ENCODE peak calls at places on chromosome 19, in four cellular contexts. T, Y, W and R are unnamed samples.

GRCh38 chr19:48364564-48365363 is 597 bp downstream of the SYNGR4 start:
- DNase-seq in Y (no peak), T (no peak), W (no peak), R (no peak)

GRCh38 chr19:58385313-58386165 is 1.5 kb upstream of the RPS5 start:
- DNase-seq in Y (no peak), T (no peak), W (no peak), R (no peak)

GRCh38 chr19:7983995-7984837 is 21.2 kb downstream of the ELAVL1 start:
- DNase-seq in Y (no peak), W (no peak), T (no peak), R (no peak)

GRCh38 chr19:48925240-48925843 is 8.2 kb upstream of the DHDH start:
- DNase-seq in T (no peak), W (no peak), Y (no peak), R (no peak)

GRCh38 chr19:4369888-4370260 is 26.5 kb downstream of the MPND start:
- DNase-seq in T (no peak), W (peak), Y (peak), R (peak)

GRCh38 chr19:49214701-49215100 is 57.1 kb downstream of the TRPM4 start:
- DNase-seq in W (no peak), Y (peak), T (no peak), R (no peak)

GRCh38 chr19:4541114-4541805 is 1.4 kb upstream of the LRG1 start:
- DNase-seq in T (no peak), W (no peak), Y (no peak), R (no peak)

GRCh38 chr19:57947088-57947418 is 453 bp downstream of the ZNF256 start:
- DNase-seq in Y (no peak), W (no peak), T (no peak), R (no peak)

GRCh38 chr19:48780684-48781391 is 25.5 kb downstream of the FGF21 start:
- DNase-seq in W (no peak), Y (no peak), T (peak), R (peak)

GRCh38 chr19:18416778-18417249 is 2.4 kb upstream of the SSBP4 start:
- DNase-seq in W (no peak), Y (no peak), T (peak), R (peak)

GRCh38 chr19:46748325-46749109 is 2.3 kb upstream of the STRN4 start:
- DNase-seq in W (peak), Y (no peak), T (peak), R (peak)

GRCh38 chr19:18379803-18380747 is 5.9 kb upstream of the GDF15 start:
- DNase-seq in W (peak), T (peak), Y (no peak), R (no peak)

GRCh38 chr19:39237200-39238184 is 7.3 kb downstream of the IFNL3 start:
- DNase-seq in T (peak), Y (peak), W (peak), R (no peak)

GRCh38 chr19:27776020-27776419 is 1436.9 kb downstream of the UQCRFS1 start:
- DNase-seq in T (no peak), Y (no peak), W (no peak), R (peak)

GRCh38 chr19:56066152-56067023 is 54.7 kb downstream of the ZNF787 start:
- DNase-seq in W (peak), Y (peak), T (peak), R (peak)

GRCh38 chr19:13099073-13099999 is 3.3 kb downstream of the LYL1 start:
- DNase-seq in Y (peak), W (peak), T (peak), R (peak)

GRCh38 chr19:3383121-3383722 is 16.8 kb downstream of the NFIC start:
- DNase-seq in W (no peak), T (no peak), Y (no peak), R (no peak)

GRCh38 chr19:4378886-4379285 is 21.5 kb downstream of the SH3GL1 start:
- DNase-seq in T (no peak), Y (no peak), W (no peak), R (no peak)

GRCh38 chr19:8367327-8368001 is 3.5 kb downstream of the ANGPTL4 start:
- DNase-seq in W (peak), Y (no peak), T (peak), R (no peak)

GRCh38 chr19:31211088-31211487 is 138.1 kb downstream of the TSHZ3 start:
- DNase-seq in Y (no peak), T (no peak), W (no peak), R (no peak)

GRCh38 chr19:35348909-35349611 is 1.4 kb downstream of the FFAR1 start:
- DNase-seq in Y (no peak), W (peak), T (no peak), R (no peak)

DNA sequence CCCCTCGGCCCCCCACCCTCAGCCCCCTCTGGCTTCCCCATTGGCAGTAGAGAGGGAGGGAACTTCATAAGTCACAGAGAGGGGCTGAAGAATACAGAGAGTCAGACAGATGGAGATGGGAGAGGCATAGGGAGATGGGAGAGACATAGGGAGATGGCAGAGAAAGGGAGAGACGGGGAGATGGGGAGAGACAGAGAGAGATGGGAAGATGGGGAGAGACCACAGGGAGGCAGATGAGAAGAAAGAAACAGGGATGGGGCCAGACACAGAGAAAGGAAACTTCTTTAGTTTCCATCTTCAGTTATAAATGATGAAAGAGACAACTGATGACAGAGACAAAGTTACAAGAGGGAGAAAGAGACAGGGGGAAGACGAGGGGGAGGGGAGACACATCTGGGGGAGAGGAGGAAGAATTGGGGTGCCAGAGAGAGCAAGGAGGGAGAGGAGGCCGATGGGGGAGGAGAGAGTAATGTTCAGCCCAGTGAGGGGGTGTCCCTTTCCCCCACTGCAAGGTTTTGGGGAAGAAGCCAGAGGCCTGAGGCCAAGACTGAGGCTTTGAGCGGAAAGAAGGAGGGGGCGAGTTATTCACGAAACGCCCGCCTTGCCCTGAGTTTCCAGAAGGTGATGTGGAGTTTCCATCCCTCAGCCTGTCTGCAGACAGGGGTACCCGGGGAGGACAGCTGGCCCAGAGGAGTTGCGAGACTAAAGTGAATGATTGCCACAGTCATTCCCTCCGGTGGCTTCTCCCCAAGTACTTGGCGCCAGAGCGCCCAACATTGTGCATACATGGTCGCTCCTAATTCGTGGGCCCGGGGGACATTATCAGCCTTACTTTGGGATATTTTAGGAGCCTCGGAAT is 692 bp upstream of the PPAN start:
- DNase-seq in Y (no peak), T (no peak), W (peak), R (no peak)
- TF ChIP-seq POLR2A in Y (peak), T (no peak), W (no peak), R (no peak)

GRCh38 chr19:45025264-45025663 is 13.6 kb upstream of the CLASRP start:
- DNase-seq in T (no peak), Y (no peak), W (no peak), R (no peak)

GRCh38 chr19:45023048-45023447 is 15.8 kb upstream of the CLASRP start:
- DNase-seq in W (no peak), Y (no peak), T (no peak), R (no peak)

GRCh38 chr19:45020071-45020470 is 18.8 kb upstream of the CLASRP start:
- DNase-seq in Y (no peak), W (no peak), T (no peak), R (no peak)

GRCh38 chr19:45019187-45019586 is 17.9 kb downstream of the RELB start:
- DNase-seq in W (no peak), Y (no peak), T (no peak), R (no peak)

GRCh38 chr19:45021971-45022370 is 16.9 kb upstream of the CLASRP start:
- DNase-seq in T (no peak), Y (no peak), W (no peak), R (no peak)
- TF ChIP-seq POLR2A in T (no peak), Y (peak), W (no peak), R (no peak)

DNA sequence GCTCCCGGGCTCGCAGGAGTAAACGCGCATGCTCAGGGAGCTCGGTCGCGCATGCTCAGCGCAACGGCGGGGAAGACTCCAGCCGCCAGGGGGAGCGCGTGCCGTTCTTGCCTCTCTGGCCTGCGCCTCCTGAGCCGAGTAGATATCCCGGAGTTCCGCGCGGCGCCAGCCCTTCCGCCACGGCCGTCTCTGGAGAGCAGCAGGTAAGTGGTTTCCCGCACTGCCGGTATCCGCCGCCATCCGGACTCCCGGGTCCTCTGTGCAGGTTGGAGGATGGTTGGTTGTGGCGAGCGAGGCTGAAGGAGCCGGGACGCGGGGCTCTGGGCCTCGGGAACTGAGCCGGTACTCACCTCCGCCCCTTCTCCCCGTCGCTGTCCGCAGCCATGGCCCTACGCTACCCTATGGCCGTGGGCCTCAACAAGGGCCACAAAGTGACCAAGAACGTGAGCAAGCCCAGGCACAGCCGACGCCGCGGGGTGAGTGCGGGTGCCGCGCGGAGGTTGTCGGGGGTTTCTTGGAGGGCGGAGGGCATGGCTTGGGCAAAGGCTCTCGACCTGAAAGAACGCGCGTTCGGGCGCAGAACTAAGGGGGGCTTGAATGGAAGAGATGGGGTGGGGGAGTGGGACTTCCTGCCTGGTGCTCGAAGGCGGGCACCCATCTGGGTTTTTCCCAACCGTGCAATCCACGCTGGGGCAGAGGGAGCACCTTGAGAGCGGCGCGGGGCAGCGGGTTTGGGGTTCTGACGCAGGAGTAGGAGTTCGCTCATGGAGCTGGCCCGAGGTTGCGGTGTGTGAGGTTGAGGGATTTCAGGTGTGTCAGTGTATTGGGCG is at the start of gene RPL36:
- DNase-seq in T (peak), Y (peak), W (peak), R (peak)
- TF ChIP-seq POLR2A in T (peak), Y (peak), W (peak), R (peak)

DNA sequence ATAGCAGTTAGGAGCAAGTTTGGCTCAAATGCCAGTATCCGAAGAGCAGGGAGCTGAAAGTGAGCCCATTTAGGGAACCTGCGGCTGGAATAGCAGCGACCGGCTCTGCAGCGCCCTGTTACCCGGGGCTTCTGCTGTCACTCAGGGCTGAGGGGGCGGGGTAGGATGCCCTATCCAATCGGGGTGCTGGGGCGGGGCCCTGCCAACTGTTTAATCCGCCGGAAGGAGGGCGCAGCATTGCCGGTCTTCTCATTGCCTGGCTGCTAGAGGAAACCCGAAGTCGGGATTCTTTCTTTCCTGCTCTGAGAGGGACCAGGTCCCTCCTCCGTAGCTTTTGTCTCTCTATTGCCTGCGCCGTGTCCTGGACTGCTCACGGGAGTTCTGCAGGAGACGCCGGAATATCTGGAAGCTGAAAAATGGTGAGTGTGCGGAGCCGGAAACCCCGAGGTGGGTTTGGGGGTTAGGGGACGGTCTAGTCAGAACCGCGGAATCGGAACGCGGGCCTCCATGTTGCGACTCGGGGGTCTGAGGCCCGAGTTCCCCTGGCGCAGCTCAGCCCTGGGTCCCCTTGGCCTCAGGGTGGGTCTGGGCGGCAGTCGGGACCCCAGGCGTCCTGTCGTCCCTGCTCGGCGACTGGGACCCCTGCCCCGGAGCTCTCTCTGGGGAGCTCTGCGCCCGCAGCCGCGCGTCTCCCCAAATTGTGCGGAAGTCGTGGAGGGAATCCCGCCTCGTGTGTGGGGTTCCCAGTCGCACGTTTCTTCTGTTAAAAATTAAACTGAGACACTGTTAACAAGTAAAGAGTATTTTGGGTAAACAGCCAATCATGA is 22.8 kb downstream of the ZNF763 start:
- DNase-seq in W (peak), Y (peak), T (peak), R (peak)
- TF ChIP-seq POLR2A in W (peak), Y (peak), T (peak), R (peak)

DNA sequence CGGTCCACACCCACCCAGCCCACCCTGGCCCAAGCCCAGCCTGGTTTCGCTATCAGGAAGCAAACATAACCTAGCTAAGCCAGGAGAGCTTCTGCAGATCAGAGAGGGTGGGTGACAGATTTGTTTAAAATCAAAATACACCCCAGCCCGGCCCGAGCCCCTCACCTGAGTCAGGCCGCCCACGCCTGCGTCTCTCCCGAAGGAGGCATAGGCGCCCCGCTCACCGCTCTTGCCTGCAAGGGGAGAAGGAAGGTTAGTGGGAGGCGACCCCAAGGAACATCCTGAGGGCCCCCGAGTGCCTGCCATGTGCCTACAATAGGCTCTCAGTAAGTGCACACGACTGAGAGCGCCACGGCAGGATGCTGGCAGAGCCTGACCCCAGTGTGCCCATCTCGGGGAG is 21.9 kb upstream of the UQCR11 start:
- DNase-seq in W (no peak), T (no peak), Y (no peak), R (no peak)
- TF ChIP-seq POLR2A in W (no peak), T (no peak), Y (no peak), R (no peak)

DNA sequence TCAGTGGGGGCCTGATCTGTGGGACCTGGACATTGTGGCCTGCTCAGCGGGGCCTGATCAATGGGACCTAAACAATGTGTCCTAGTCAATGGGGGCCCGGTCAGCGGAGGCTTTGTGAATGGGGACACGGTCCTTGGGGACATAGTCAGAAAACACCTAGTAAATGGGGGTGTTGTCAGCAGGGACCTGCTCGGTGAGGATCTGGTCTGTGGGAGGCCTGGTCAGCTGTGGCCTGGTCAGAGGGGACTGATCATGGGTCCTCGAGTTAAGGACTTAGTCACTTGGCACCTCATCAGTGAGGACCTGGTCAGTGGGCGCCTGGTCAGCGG is 44.5 kb upstream of the TPM4 start:
- DNase-seq in T (no peak), Y (no peak), W (no peak), R (no peak)
- TF ChIP-seq POLR2A in T (no peak), Y (no peak), W (no peak), R (no peak)

GRCh38 chr19:1069009-1069779 is 2.2 kb downstream of the ARHGAP45 start:
- DNase-seq in Y (peak), W (peak), T (peak), R (no peak)

GRCh38 chr19:1066251-1066747 is 668 bp upstream of the ARHGAP45 start:
- DNase-seq in W (no peak), Y (no peak), T (no peak), R (no peak)

GRCh38 chr19:1067341-1068103 is 555 bp downstream of the ARHGAP45 start:
- DNase-seq in Y (no peak), T (no peak), W (no peak), R (no peak)

GRCh38 chr19:1066748-1067340 is at the start of gene ARHGAP45:
- DNase-seq in Y (peak), T (peak), W (peak), R (peak)

DNA sequence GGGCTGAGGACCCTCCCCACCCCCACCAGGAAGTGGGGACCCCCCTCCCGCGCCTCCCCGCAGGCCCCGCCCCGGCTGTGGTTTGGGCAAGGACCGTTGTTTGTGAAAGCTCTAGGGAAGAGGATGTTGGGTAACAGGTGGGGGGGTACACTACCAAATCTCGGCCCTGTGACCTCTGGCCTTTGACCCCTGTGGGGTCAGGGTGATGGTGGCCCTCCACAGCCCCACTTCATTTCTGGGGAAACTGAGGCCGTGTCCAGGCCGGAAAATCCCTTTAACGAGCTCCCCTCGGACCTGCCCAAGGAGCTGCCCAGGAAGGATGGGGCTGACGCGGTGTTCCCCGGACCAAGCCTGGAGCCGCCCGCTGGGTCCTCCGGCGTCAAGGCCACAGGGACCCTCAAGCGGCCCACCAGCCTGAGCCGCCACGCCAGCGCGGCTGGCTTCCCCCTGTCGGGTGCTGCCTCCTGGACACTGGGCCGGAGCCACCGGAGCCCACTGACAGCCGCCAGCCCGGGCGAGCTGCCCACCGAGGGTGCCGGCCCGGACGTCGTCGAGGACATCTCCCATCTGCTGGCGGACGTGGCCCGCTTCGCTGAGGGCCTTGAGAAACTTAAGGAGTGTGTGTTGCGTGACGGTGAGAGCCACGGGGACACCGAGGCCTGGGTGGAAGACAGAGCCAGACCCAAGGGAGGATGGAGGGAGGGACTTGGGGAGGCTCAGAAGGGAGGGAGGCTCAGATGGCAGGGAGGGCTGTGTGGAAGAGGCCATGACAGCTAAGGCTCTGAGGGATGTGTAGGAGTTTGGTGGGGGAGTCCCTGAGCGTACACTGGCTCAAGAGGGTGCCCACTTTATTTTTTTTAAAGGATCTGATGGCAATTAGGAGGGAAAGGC is 1.4 kb downstream of the ARHGAP45 start:
- DNase-seq in T (peak), Y (no peak), W (peak), R (no peak)
- TF ChIP-seq POLR2A in T (no peak), Y (no peak), W (no peak), R (no peak)

GRCh38 chr19:53521373-53522202 is 16.4 kb upstream of the ZNF331 start:
- DNase-seq in Y (no peak), W (no peak), T (no peak), R (no peak)
- TF ChIP-seq POLR2A in Y (no peak), W (no peak), T (no peak), R (no peak)